ENCODE peak calls at places on chromosomes 4 and X, in eight cellular contexts. One of them, this sample, is unnamed.

GRCh38 chrX:79366888-79367749 is at the start of gene ITM2A:
- DNase-seq in tibial artery: peak; percentile 27
- DNase-seq in amniotic stem cell: no peak
- DNase-seq in activated CD4-positive, alpha-beta T cell treated with anti-CD3 and anti-CD28 coated beads for 1 hour: peak; percentile 26
- DNase-seq in activated naive CD8-positive, alpha-beta T cell treated with anti-CD3 and anti-CD28 coated beads, Interleukin-2, amount 50 U/mL, for 24 hours: peak; percentile 59
- DNase-seq in CD8-positive, alpha-beta memory T cell: peak; percentile 22
- DNase-seq in GM03348: peak; percentile 1
- DNase-seq in T-helper 22 cell: peak; percentile 46
- DNase-seq in this sample: no peak

GRCh38 chr4:62644372-62644771 is 1444.2 kb downstream of the ADGRL3 start:
- DNase-seq in tibial artery: no peak
- DNase-seq in amniotic stem cell: no peak
- DNase-seq in activated CD4-positive, alpha-beta T cell treated with anti-CD3 and anti-CD28 coated beads for 1 hour: no peak
- DNase-seq in activated naive CD8-positive, alpha-beta T cell treated with anti-CD3 and anti-CD28 coated beads, Interleukin-2, amount 50 U/mL, for 24 hours: no peak
- DNase-seq in CD8-positive, alpha-beta memory T cell: no peak
- DNase-seq in GM03348: no peak
- DNase-seq in T-helper 22 cell: no peak
- DNase-seq in this sample: no peak

GRCh38 chr4:122797405-122798094 is 29.1 kb upstream of the FGF2 start:
- DNase-seq in tibial artery: no peak
- DNase-seq in amniotic stem cell: no peak
- DNase-seq in activated CD4-positive, alpha-beta T cell treated with anti-CD3 and anti-CD28 coated beads for 1 hour: no peak
- DNase-seq in activated naive CD8-positive, alpha-beta T cell treated with anti-CD3 and anti-CD28 coated beads, Interleukin-2, amount 50 U/mL, for 24 hours: no peak
- DNase-seq in CD8-positive, alpha-beta memory T cell: no peak
- DNase-seq in GM03348: no peak
- DNase-seq in T-helper 22 cell: no peak
- DNase-seq in this sample: no peak

GRCh38 chr4:15557806-15558550 is 88.3 kb downstream of the CC2D2A start:
- DNase-seq in tibial artery: no peak
- DNase-seq in amniotic stem cell: no peak
- DNase-seq in activated CD4-positive, alpha-beta T cell treated with anti-CD3 and anti-CD28 coated beads for 1 hour: no peak
- DNase-seq in activated naive CD8-positive, alpha-beta T cell treated with anti-CD3 and anti-CD28 coated beads, Interleukin-2, amount 50 U/mL, for 24 hours: no peak
- DNase-seq in CD8-positive, alpha-beta memory T cell: no peak
- DNase-seq in GM03348: no peak
- DNase-seq in T-helper 22 cell: no peak
- DNase-seq in this sample: no peak

GRCh38 chr4:123444298-123444731 is 47.7 kb downstream of the SPRY1 start:
- DNase-seq in tibial artery: no peak
- DNase-seq in amniotic stem cell: no peak
- DNase-seq in activated CD4-positive, alpha-beta T cell treated with anti-CD3 and anti-CD28 coated beads for 1 hour: no peak
- DNase-seq in activated naive CD8-positive, alpha-beta T cell treated with anti-CD3 and anti-CD28 coated beads, Interleukin-2, amount 50 U/mL, for 24 hours: peak; percentile 66
- DNase-seq in CD8-positive, alpha-beta memory T cell: no peak
- DNase-seq in GM03348: peak; percentile 32
- DNase-seq in T-helper 22 cell: no peak
- DNase-seq in this sample: no peak

GRCh38 chr4:8739357-8739756 is 132.3 kb downstream of the HMX1 start:
- DNase-seq in tibial artery: no peak
- DNase-seq in amniotic stem cell: no peak
- DNase-seq in activated CD4-positive, alpha-beta T cell treated with anti-CD3 and anti-CD28 coated beads for 1 hour: no peak
- DNase-seq in activated naive CD8-positive, alpha-beta T cell treated with anti-CD3 and anti-CD28 coated beads, Interleukin-2, amount 50 U/mL, for 24 hours: no peak
- DNase-seq in CD8-positive, alpha-beta memory T cell: no peak
- DNase-seq in GM03348: no peak
- DNase-seq in T-helper 22 cell: no peak
- DNase-seq in this sample: no peak

GRCh38 chrX:140733766-140734342 is 24.3 kb downstream of the LINC00632 start:
- DNase-seq in tibial artery: no peak
- DNase-seq in amniotic stem cell: peak; percentile 0
- DNase-seq in activated CD4-positive, alpha-beta T cell treated with anti-CD3 and anti-CD28 coated beads for 1 hour: no peak
- DNase-seq in activated naive CD8-positive, alpha-beta T cell treated with anti-CD3 and anti-CD28 coated beads, Interleukin-2, amount 50 U/mL, for 24 hours: no peak
- DNase-seq in CD8-positive, alpha-beta memory T cell: no peak
- DNase-seq in GM03348: peak; percentile 48
- DNase-seq in T-helper 22 cell: no peak
- DNase-seq in this sample: peak; percentile 40

GRCh38 chr4:15920723-15921591 is 17.6 kb downstream of the FGFBP1 start:
- DNase-seq in tibial artery: peak; percentile 84
- DNase-seq in amniotic stem cell: peak; percentile 86
- DNase-seq in activated CD4-positive, alpha-beta T cell treated with anti-CD3 and anti-CD28 coated beads for 1 hour: no peak
- DNase-seq in activated naive CD8-positive, alpha-beta T cell treated with anti-CD3 and anti-CD28 coated beads, Interleukin-2, amount 50 U/mL, for 24 hours: no peak
- DNase-seq in CD8-positive, alpha-beta memory T cell: no peak
- DNase-seq in GM03348: peak; percentile 84
- DNase-seq in T-helper 22 cell: no peak
- DNase-seq in this sample: peak; percentile 96

GRCh38 chr4:73487233-73487632 is 5.7 kb downstream of the AFM start:
- DNase-seq in tibial artery: no peak
- DNase-seq in amniotic stem cell: no peak
- DNase-seq in activated CD4-positive, alpha-beta T cell treated with anti-CD3 and anti-CD28 coated beads for 1 hour: no peak
- DNase-seq in activated naive CD8-positive, alpha-beta T cell treated with anti-CD3 and anti-CD28 coated beads, Interleukin-2, amount 50 U/mL, for 24 hours: no peak
- DNase-seq in CD8-positive, alpha-beta memory T cell: no peak
- DNase-seq in GM03348: no peak
- DNase-seq in T-helper 22 cell: no peak
- DNase-seq in this sample: no peak

GRCh38 chrX:118723376-118723775 is 4.0 kb upstream of the IL13RA1 start:
- DNase-seq in tibial artery: no peak
- DNase-seq in amniotic stem cell: no peak
- DNase-seq in activated CD4-positive, alpha-beta T cell treated with anti-CD3 and anti-CD28 coated beads for 1 hour: no peak
- DNase-seq in activated naive CD8-positive, alpha-beta T cell treated with anti-CD3 and anti-CD28 coated beads, Interleukin-2, amount 50 U/mL, for 24 hours: no peak
- DNase-seq in CD8-positive, alpha-beta memory T cell: no peak
- DNase-seq in GM03348: no peak
- DNase-seq in T-helper 22 cell: no peak
- DNase-seq in this sample: no peak

GRCh38 chrX:103941201-103941975 is 21.0 kb upstream of the TMSB15B start:
- DNase-seq in tibial artery: no peak
- DNase-seq in amniotic stem cell: no peak
- DNase-seq in activated CD4-positive, alpha-beta T cell treated with anti-CD3 and anti-CD28 coated beads for 1 hour: no peak
- DNase-seq in activated naive CD8-positive, alpha-beta T cell treated with anti-CD3 and anti-CD28 coated beads, Interleukin-2, amount 50 U/mL, for 24 hours: no peak
- DNase-seq in CD8-positive, alpha-beta memory T cell: no peak
- DNase-seq in GM03348: peak; percentile 45
- DNase-seq in T-helper 22 cell: no peak
- DNase-seq in this sample: peak; percentile 53

GRCh38 chrX:74422576-74423288 is 1.4 kb downstream of the SLC16A2 start:
- DNase-seq in tibial artery: peak; percentile 43
- DNase-seq in amniotic stem cell: no peak
- DNase-seq in activated CD4-positive, alpha-beta T cell treated with anti-CD3 and anti-CD28 coated beads for 1 hour: no peak
- DNase-seq in activated naive CD8-positive, alpha-beta T cell treated with anti-CD3 and anti-CD28 coated beads, Interleukin-2, amount 50 U/mL, for 24 hours: peak; percentile 20
- DNase-seq in CD8-positive, alpha-beta memory T cell: no peak
- DNase-seq in GM03348: peak; percentile 86
- DNase-seq in T-helper 22 cell: no peak
- DNase-seq in this sample: peak; percentile 69

GRCh38 chr4:174717788-174718187 is 111.3 kb downstream of the GLRA3 start:
- DNase-seq in tibial artery: no peak
- DNase-seq in amniotic stem cell: no peak
- DNase-seq in activated CD4-positive, alpha-beta T cell treated with anti-CD3 and anti-CD28 coated beads for 1 hour: no peak
- DNase-seq in activated naive CD8-positive, alpha-beta T cell treated with anti-CD3 and anti-CD28 coated beads, Interleukin-2, amount 50 U/mL, for 24 hours: no peak
- DNase-seq in CD8-positive, alpha-beta memory T cell: no peak
- DNase-seq in GM03348: no peak
- DNase-seq in T-helper 22 cell: no peak
- DNase-seq in this sample: no peak

GRCh38 chr4:26576171-26576829 is 7.6 kb upstream of the TBC1D19 start:
- DNase-seq in tibial artery: no peak
- DNase-seq in amniotic stem cell: no peak
- DNase-seq in activated CD4-positive, alpha-beta T cell treated with anti-CD3 and anti-CD28 coated beads for 1 hour: no peak
- DNase-seq in activated naive CD8-positive, alpha-beta T cell treated with anti-CD3 and anti-CD28 coated beads, Interleukin-2, amount 50 U/mL, for 24 hours: no peak
- DNase-seq in CD8-positive, alpha-beta memory T cell: no peak
- DNase-seq in GM03348: peak; percentile 39
- DNase-seq in T-helper 22 cell: no peak
- DNase-seq in this sample: peak; percentile 68

GRCh38 chr4:150337709-150338108 is 244.2 kb upstream of the MAB21L2 start:
- DNase-seq in tibial artery: no peak
- DNase-seq in amniotic stem cell: no peak
- DNase-seq in activated CD4-positive, alpha-beta T cell treated with anti-CD3 and anti-CD28 coated beads for 1 hour: no peak
- DNase-seq in activated naive CD8-positive, alpha-beta T cell treated with anti-CD3 and anti-CD28 coated beads, Interleukin-2, amount 50 U/mL, for 24 hours: no peak
- DNase-seq in CD8-positive, alpha-beta memory T cell: no peak
- DNase-seq in GM03348: peak; percentile 40
- DNase-seq in T-helper 22 cell: no peak
- DNase-seq in this sample: peak; percentile 97

GRCh38 chr4:99947190-99947578 is 766 bp upstream of the DNAJB14 start:
- DNase-seq in tibial artery: no peak
- DNase-seq in amniotic stem cell: no peak
- DNase-seq in activated CD4-positive, alpha-beta T cell treated with anti-CD3 and anti-CD28 coated beads for 1 hour: no peak
- DNase-seq in activated naive CD8-positive, alpha-beta T cell treated with anti-CD3 and anti-CD28 coated beads, Interleukin-2, amount 50 U/mL, for 24 hours: no peak
- DNase-seq in CD8-positive, alpha-beta memory T cell: no peak
- DNase-seq in GM03348: no peak
- DNase-seq in T-helper 22 cell: no peak
- DNase-seq in this sample: no peak

GRCh38 chr4:99436976-99437655 is 2.0 kb upstream of the ADH7 start:
- DNase-seq in tibial artery: no peak
- DNase-seq in amniotic stem cell: no peak
- DNase-seq in activated CD4-positive, alpha-beta T cell treated with anti-CD3 and anti-CD28 coated beads for 1 hour: no peak
- DNase-seq in activated naive CD8-positive, alpha-beta T cell treated with anti-CD3 and anti-CD28 coated beads, Interleukin-2, amount 50 U/mL, for 24 hours: no peak
- DNase-seq in CD8-positive, alpha-beta memory T cell: no peak
- DNase-seq in GM03348: peak; percentile 11
- DNase-seq in T-helper 22 cell: no peak
- DNase-seq in this sample: peak; percentile 24

GRCh38 chr4:2069161-2069971 is 10.2 kb downstream of the NAT8L start:
- DNase-seq in tibial artery: no peak
- DNase-seq in amniotic stem cell: no peak
- DNase-seq in activated CD4-positive, alpha-beta T cell treated with anti-CD3 and anti-CD28 coated beads for 1 hour: no peak
- DNase-seq in activated naive CD8-positive, alpha-beta T cell treated with anti-CD3 and anti-CD28 coated beads, Interleukin-2, amount 50 U/mL, for 24 hours: no peak
- DNase-seq in CD8-positive, alpha-beta memory T cell: no peak
- DNase-seq in GM03348: no peak
- DNase-seq in T-helper 22 cell: no peak
- DNase-seq in this sample: no peak

GRCh38 chr4:67980512-67980911 is 17.2 kb upstream of the TMPRSS11A start:
- DNase-seq in tibial artery: no peak
- DNase-seq in amniotic stem cell: no peak
- DNase-seq in activated CD4-positive, alpha-beta T cell treated with anti-CD3 and anti-CD28 coated beads for 1 hour: no peak
- DNase-seq in activated naive CD8-positive, alpha-beta T cell treated with anti-CD3 and anti-CD28 coated beads, Interleukin-2, amount 50 U/mL, for 24 hours: no peak
- DNase-seq in CD8-positive, alpha-beta memory T cell: no peak
- DNase-seq in GM03348: no peak
- DNase-seq in T-helper 22 cell: no peak
- DNase-seq in this sample: no peak

GRCh38 chr4:80812145-80812544 is 218.4 kb upstream of the BMP3 start:
- DNase-seq in tibial artery: no peak
- DNase-seq in amniotic stem cell: no peak
- DNase-seq in activated CD4-positive, alpha-beta T cell treated with anti-CD3 and anti-CD28 coated beads for 1 hour: no peak
- DNase-seq in activated naive CD8-positive, alpha-beta T cell treated with anti-CD3 and anti-CD28 coated beads, Interleukin-2, amount 50 U/mL, for 24 hours: no peak
- DNase-seq in CD8-positive, alpha-beta memory T cell: no peak
- DNase-seq in GM03348: no peak
- DNase-seq in T-helper 22 cell: no peak
- DNase-seq in this sample: no peak

GRCh38 chrX:31228415-31228832 is 156.6 kb upstream of the FTHL17 start:
- DNase-seq in tibial artery: peak; percentile 24
- DNase-seq in amniotic stem cell: no peak
- DNase-seq in activated CD4-positive, alpha-beta T cell treated with anti-CD3 and anti-CD28 coated beads for 1 hour: no peak
- DNase-seq in activated naive CD8-positive, alpha-beta T cell treated with anti-CD3 and anti-CD28 coated beads, Interleukin-2, amount 50 U/mL, for 24 hours: no peak
- DNase-seq in CD8-positive, alpha-beta memory T cell: no peak
- DNase-seq in GM03348: peak; percentile 61
- DNase-seq in T-helper 22 cell: no peak
- DNase-seq in this sample: peak; percentile 94

GRCh38 chr4:7698586-7698985 is 241.1 kb downstream of the AFAP1 start:
- DNase-seq in tibial artery: no peak
- DNase-seq in amniotic stem cell: no peak
- DNase-seq in activated CD4-positive, alpha-beta T cell treated with anti-CD3 and anti-CD28 coated beads for 1 hour: no peak
- DNase-seq in activated naive CD8-positive, alpha-beta T cell treated with anti-CD3 and anti-CD28 coated beads, Interleukin-2, amount 50 U/mL, for 24 hours: no peak
- DNase-seq in CD8-positive, alpha-beta memory T cell: no peak
- DNase-seq in GM03348: peak; percentile 80
- DNase-seq in T-helper 22 cell: no peak
- DNase-seq in this sample: no peak

GRCh38 chr4:173360587-173361221 is 10.1 kb upstream of the SAP30 start:
- DNase-seq in tibial artery: no peak
- DNase-seq in amniotic stem cell: no peak
- DNase-seq in activated CD4-positive, alpha-beta T cell treated with anti-CD3 and anti-CD28 coated beads for 1 hour: no peak
- DNase-seq in activated naive CD8-positive, alpha-beta T cell treated with anti-CD3 and anti-CD28 coated beads, Interleukin-2, amount 50 U/mL, for 24 hours: no peak
- DNase-seq in CD8-positive, alpha-beta memory T cell: no peak
- DNase-seq in GM03348: peak; percentile 46
- DNase-seq in T-helper 22 cell: no peak
- DNase-seq in this sample: peak; percentile 24

GRCh38 chr4:25843340-25844097 is 19.3 kb downstream of the SEL1L3 start:
- DNase-seq in tibial artery: no peak
- DNase-seq in amniotic stem cell: no peak
- DNase-seq in activated CD4-positive, alpha-beta T cell treated with anti-CD3 and anti-CD28 coated beads for 1 hour: no peak
- DNase-seq in activated naive CD8-positive, alpha-beta T cell treated with anti-CD3 and anti-CD28 coated beads, Interleukin-2, amount 50 U/mL, for 24 hours: no peak
- DNase-seq in CD8-positive, alpha-beta memory T cell: no peak
- DNase-seq in GM03348: peak; percentile 51
- DNase-seq in T-helper 22 cell: no peak
- DNase-seq in this sample: no peak

GRCh38 chr4:10619220-10619619 is 65.3 kb downstream of the CLNK start:
- DNase-seq in tibial artery: no peak
- DNase-seq in amniotic stem cell: no peak
- DNase-seq in activated CD4-positive, alpha-beta T cell treated with anti-CD3 and anti-CD28 coated beads for 1 hour: no peak
- DNase-seq in activated naive CD8-positive, alpha-beta T cell treated with anti-CD3 and anti-CD28 coated beads, Interleukin-2, amount 50 U/mL, for 24 hours: no peak
- DNase-seq in CD8-positive, alpha-beta memory T cell: no peak
- DNase-seq in GM03348: no peak
- DNase-seq in T-helper 22 cell: no peak
- DNase-seq in this sample: no peak

GRCh38 chr4:150769235-150769634 is 187.3 kb downstream of the MAB21L2 start:
- DNase-seq in tibial artery: no peak
- DNase-seq in amniotic stem cell: peak; percentile 57
- DNase-seq in activated CD4-positive, alpha-beta T cell treated with anti-CD3 and anti-CD28 coated beads for 1 hour: no peak
- DNase-seq in activated naive CD8-positive, alpha-beta T cell treated with anti-CD3 and anti-CD28 coated beads, Interleukin-2, amount 50 U/mL, for 24 hours: no peak
- DNase-seq in CD8-positive, alpha-beta memory T cell: no peak
- DNase-seq in GM03348: peak; percentile 54
- DNase-seq in T-helper 22 cell: no peak
- DNase-seq in this sample: peak; percentile 77

GRCh38 chr4:107183155-107183774 is 147.2 kb upstream of the DKK2 start:
- DNase-seq in tibial artery: no peak
- DNase-seq in amniotic stem cell: peak; percentile 66
- DNase-seq in activated CD4-positive, alpha-beta T cell treated with anti-CD3 and anti-CD28 coated beads for 1 hour: no peak
- DNase-seq in activated naive CD8-positive, alpha-beta T cell treated with anti-CD3 and anti-CD28 coated beads, Interleukin-2, amount 50 U/mL, for 24 hours: no peak
- DNase-seq in CD8-positive, alpha-beta memory T cell: no peak
- DNase-seq in GM03348: peak; percentile 57
- DNase-seq in T-helper 22 cell: no peak
- DNase-seq in this sample: peak; percentile 68

GRCh38 chr4:574346-575161 is 1.5 kb downstream of the TMEM271 start:
- DNase-seq in tibial artery: no peak
- DNase-seq in amniotic stem cell: no peak
- DNase-seq in activated CD4-positive, alpha-beta T cell treated with anti-CD3 and anti-CD28 coated beads for 1 hour: no peak
- DNase-seq in activated naive CD8-positive, alpha-beta T cell treated with anti-CD3 and anti-CD28 coated beads, Interleukin-2, amount 50 U/mL, for 24 hours: no peak
- DNase-seq in CD8-positive, alpha-beta memory T cell: no peak
- DNase-seq in GM03348: no peak
- DNase-seq in T-helper 22 cell: no peak
- DNase-seq in this sample: no peak

GRCh38 chr4:125314676-125315570 is at the start of gene FAT4:
- DNase-seq in tibial artery: peak; percentile 96
- DNase-seq in amniotic stem cell: peak; percentile 94
- DNase-seq in activated CD4-positive, alpha-beta T cell treated with anti-CD3 and anti-CD28 coated beads for 1 hour: no peak
- DNase-seq in activated naive CD8-positive, alpha-beta T cell treated with anti-CD3 and anti-CD28 coated beads, Interleukin-2, amount 50 U/mL, for 24 hours: peak; percentile 51
- DNase-seq in CD8-positive, alpha-beta memory T cell: no peak
- DNase-seq in GM03348: peak; percentile 96
- DNase-seq in T-helper 22 cell: no peak
- DNase-seq in this sample: peak; percentile 99

GRCh38 chrX:101745046-101745445 is 85.4 kb upstream of the ARMCX2 start:
- DNase-seq in tibial artery: no peak
- DNase-seq in amniotic stem cell: no peak
- DNase-seq in activated CD4-positive, alpha-beta T cell treated with anti-CD3 and anti-CD28 coated beads for 1 hour: no peak
- DNase-seq in activated naive CD8-positive, alpha-beta T cell treated with anti-CD3 and anti-CD28 coated beads, Interleukin-2, amount 50 U/mL, for 24 hours: no peak
- DNase-seq in CD8-positive, alpha-beta memory T cell: no peak
- DNase-seq in GM03348: no peak
- DNase-seq in T-helper 22 cell: no peak
- DNase-seq in this sample: no peak

GRCh38 chrX:12440245-12440644 is 302.0 kb downstream of the FRMPD4 start:
- DNase-seq in tibial artery: no peak
- DNase-seq in amniotic stem cell: no peak
- DNase-seq in activated CD4-positive, alpha-beta T cell treated with anti-CD3 and anti-CD28 coated beads for 1 hour: no peak
- DNase-seq in activated naive CD8-positive, alpha-beta T cell treated with anti-CD3 and anti-CD28 coated beads, Interleukin-2, amount 50 U/mL, for 24 hours: no peak
- DNase-seq in CD8-positive, alpha-beta memory T cell: no peak
- DNase-seq in GM03348: no peak
- DNase-seq in T-helper 22 cell: no peak
- DNase-seq in this sample: no peak

GRCh38 chr4:10808591-10808990 is 124.0 kb upstream of the CLNK start:
- DNase-seq in tibial artery: peak; percentile 23
- DNase-seq in amniotic stem cell: no peak
- DNase-seq in activated CD4-positive, alpha-beta T cell treated with anti-CD3 and anti-CD28 coated beads for 1 hour: no peak
- DNase-seq in activated naive CD8-positive, alpha-beta T cell treated with anti-CD3 and anti-CD28 coated beads, Interleukin-2, amount 50 U/mL, for 24 hours: no peak
- DNase-seq in CD8-positive, alpha-beta memory T cell: no peak
- DNase-seq in GM03348: peak; percentile 47
- DNase-seq in T-helper 22 cell: no peak
- DNase-seq in this sample: peak; percentile 54

GRCh38 chrX:24391843-24392242 is 31.4 kb downstream of the SUPT20HL1 start:
- DNase-seq in tibial artery: no peak
- DNase-seq in amniotic stem cell: no peak
- DNase-seq in activated CD4-positive, alpha-beta T cell treated with anti-CD3 and anti-CD28 coated beads for 1 hour: no peak
- DNase-seq in activated naive CD8-positive, alpha-beta T cell treated with anti-CD3 and anti-CD28 coated beads, Interleukin-2, amount 50 U/mL, for 24 hours: no peak
- DNase-seq in CD8-positive, alpha-beta memory T cell: no peak
- DNase-seq in GM03348: no peak
- DNase-seq in T-helper 22 cell: no peak
- DNase-seq in this sample: no peak

GRCh38 chr4:39410415-39410814 is 3.7 kb downstream of the KLB start:
- DNase-seq in tibial artery: no peak
- DNase-seq in amniotic stem cell: no peak
- DNase-seq in activated CD4-positive, alpha-beta T cell treated with anti-CD3 and anti-CD28 coated beads for 1 hour: no peak
- DNase-seq in activated naive CD8-positive, alpha-beta T cell treated with anti-CD3 and anti-CD28 coated beads, Interleukin-2, amount 50 U/mL, for 24 hours: no peak
- DNase-seq in CD8-positive, alpha-beta memory T cell: no peak
- DNase-seq in GM03348: peak; percentile 38
- DNase-seq in T-helper 22 cell: no peak
- DNase-seq in this sample: peak; percentile 2